ENCODE peak calls at places on chromosomes 2 and 18, in five cellular contexts. M, I, R, Q and O are unnamed samples.

GRCh38 chr2:15673919-15674636 is 82.4 kb downstream of the DDX1 start:
- DNase-seq in M (no peak), I (peak; percentile 37), R (no peak), Q (no peak), O (peak; percentile 72)

GRCh38 chr2:74741076-74741460 is 87.0 kb downstream of the SEMA4F start:
- DNase-seq in M (no peak), I (no peak), R (peak; percentile 27), Q (no peak), O (no peak)

GRCh38 chr2:185201063-185201462 is 537.5 kb upstream of the FSIP2 start:
- DNase-seq in M (no peak), I (no peak), R (no peak), Q (no peak), O (no peak)

GRCh38 chr2:32250290-32250689 is 14.4 kb downstream of the NLRC4 start:
- DNase-seq in M (no peak), I (no peak), R (no peak), Q (no peak), O (no peak)

GRCh38 chr2:61247204-61247812 is 85.3 kb downstream of the C2orf74 start:
- DNase-seq in M (no peak), I (peak; percentile 15), R (no peak), Q (peak; percentile 56), O (no peak)

GRCh38 chr18:23177433-23178072 is 42.3 kb downstream of the CABLES1 start:
- DNase-seq in M (no peak), I (no peak), R (no peak), Q (no peak), O (no peak)

GRCh38 chr2:72991980-72992733 is 74.8 kb downstream of the EMX1 start:
- DNase-seq in M (peak; percentile 11), I (no peak), R (no peak), Q (no peak), O (no peak)

GRCh38 chr18:36640005-36640952 is 188.5 kb downstream of the TPGS2 start:
- DNase-seq in M (no peak), I (no peak), R (no peak), Q (no peak), O (no peak)

GRCh38 chr2:240847817-240848216 is 20.8 kb upstream of the AGXT start:
- DNase-seq in M (no peak), I (no peak), R (no peak), Q (no peak), O (no peak)

GRCh38 chr2:45651415-45652089 is at the start of gene PRKCE:
- DNase-seq in M (peak; percentile 61), I (peak; percentile 17), R (peak; percentile 68), Q (no peak), O (no peak)

GRCh38 chr18:12085786-12086185 is 7.9 kb upstream of the ANKRD62 start:
- DNase-seq in M (no peak), I (no peak), R (no peak), Q (no peak), O (no peak)

GRCh38 chr18:7524786-7525185 is 42.3 kb upstream of the PTPRM start:
- DNase-seq in M (no peak), I (peak; percentile 28), R (no peak), Q (no peak), O (no peak)
- H3K4me3 ChIP-seq in M (no peak overlapping the region), I (no peak overlapping the region), R (no peak overlapping the region), Q (no peak overlapping the region), O (no peak overlapping the region)

GRCh38 chr18:48013162-48013561 is 82.7 kb upstream of the SMAD2 start:
- DNase-seq in M (no peak), I (no peak), R (no peak), Q (no peak), O (no peak)
- H3K27me3 ChIP-seq in M (no peaks in the 10 kb centered on the region), I (peaks cover 2% of the 10 kb centered on the region), R (no peaks in the 10 kb centered on the region), Q (peaks cover 15% of the 10 kb centered on the region), O (no peaks in the 10 kb centered on the region)

DNA sequence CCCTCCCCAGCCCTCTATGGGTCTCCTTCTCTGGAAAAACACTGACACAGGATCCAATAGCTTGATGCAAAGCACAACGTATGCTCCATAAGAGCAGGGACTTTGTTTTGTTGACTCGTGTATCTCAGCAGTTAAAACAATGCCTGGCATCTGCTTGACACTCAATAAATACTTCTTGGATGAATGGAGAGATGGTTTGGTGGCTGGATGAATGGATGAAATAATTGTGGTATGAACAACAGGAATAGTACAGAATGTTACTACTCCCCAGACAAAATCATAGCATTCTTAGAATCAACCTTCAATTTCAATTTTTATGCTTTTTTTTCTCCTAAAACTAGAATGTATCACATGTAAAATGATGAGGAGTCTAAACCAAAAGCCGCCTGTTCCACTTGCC is 57.4 kb downstream of the KCNE4 start:
- DNase-seq in M (no peak), I (peak; percentile 72), R (no peak), Q (peak; percentile 66), O (no peak)
- TF ChIP-seq CTCF in M (no peak), I (no peak), R (no peak), Q (no peak), O (no peak)

DNA sequence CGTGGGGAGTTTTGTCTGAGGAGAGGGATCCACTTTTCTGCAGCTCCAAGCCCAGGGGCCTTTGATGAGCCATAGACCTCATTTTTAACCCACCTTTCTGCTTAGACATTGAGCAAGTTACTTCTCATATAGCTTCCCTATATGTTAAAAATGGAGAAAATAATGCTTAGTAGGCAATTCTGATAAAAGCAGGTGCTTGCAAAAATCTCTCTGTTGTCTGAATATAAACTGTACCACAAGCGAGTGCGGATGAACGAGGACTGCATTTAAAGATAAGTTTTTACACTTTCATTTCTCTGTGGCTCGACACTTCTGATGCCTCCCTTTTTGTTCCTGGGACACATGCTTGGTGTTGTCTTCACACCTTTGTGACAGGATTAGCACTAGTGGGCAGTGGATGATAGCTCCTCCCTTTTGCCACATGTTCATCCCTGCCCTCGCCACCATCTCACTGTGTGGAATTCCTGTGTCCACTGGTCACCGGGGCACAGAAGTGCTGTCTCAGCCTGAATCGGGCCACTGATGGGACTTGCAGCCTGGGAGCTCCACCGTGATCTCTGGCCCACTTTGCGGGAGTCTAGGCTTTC is 1.6 kb downstream of the TYMS start:
- DNase-seq in M (no peak), I (no peak), R (no peak), Q (no peak), O (no peak)
- H3K4me3 ChIP-seq in M (peak overlapping the region; percentile 80), I (peak overlapping the region; percentile 84), R (no peak overlapping the region), Q (peak overlapping the region; percentile 65), O (peak overlapping the region; percentile 62)

GRCh38 chr18:77132369-77133050 is at the start of gene MBP:
- DNase-seq in M (peak; percentile 93), I (no peak), R (peak; percentile 92), Q (no peak), O (no peak)

GRCh38 chr18:77133920-77134496 is 1.4 kb upstream of the MBP start:
- DNase-seq in M (no peak), I (no peak), R (peak; percentile 51), Q (no peak), O (no peak)

GRCh38 chr18:77131652-77132368 is 773 bp downstream of the MBP start:
- DNase-seq in M (peak; percentile 65), I (no peak), R (peak; percentile 80), Q (no peak), O (no peak)

GRCh38 chr18:77134611-77135010 is 2.0 kb upstream of the MBP start:
- DNase-seq in M (no peak), I (no peak), R (no peak), Q (no peak), O (no peak)

DNA sequence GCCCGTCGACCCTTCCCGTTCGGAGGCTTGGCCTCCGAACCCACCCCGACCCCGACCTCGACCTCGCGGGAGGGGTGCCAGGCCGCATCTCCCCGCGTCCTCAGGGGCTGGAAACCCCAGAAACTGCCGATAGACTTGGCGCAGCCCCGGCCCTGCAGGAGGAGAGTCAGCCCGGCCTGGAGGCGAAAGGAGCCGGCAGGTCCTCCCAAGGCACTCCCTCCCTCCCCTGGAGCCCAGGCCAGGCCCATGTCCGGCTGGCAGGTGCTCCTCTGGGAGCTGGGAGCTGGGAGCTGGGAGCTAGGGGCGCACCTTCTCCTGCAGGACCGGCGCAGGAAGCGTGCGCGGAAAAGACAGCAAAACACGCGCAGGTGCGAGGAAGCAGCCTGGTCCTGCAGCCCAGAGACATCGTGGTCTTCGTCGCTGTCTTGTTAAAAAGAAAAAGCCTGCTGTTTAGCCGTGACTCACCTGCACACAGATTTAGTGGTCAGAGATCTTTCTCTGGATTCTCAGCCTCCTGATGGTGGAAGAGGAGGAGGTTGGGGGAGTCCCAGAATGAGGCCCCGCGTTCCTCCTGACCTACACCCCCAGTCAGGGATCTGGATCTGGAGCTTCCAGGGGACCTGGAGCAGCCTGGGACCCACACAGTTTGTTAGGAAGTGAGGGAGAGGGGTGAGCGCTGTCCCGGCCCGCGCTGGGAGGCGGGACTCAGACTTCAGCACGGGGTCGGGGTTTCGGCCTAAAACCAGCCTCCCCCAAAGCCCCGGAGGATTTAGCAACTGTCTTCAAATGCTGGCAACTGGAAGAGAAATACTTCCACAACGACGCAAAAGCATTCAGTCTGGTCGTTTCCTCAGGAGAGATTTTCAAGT is 702 bp upstream of the MBP start:
- DNase-seq in M (peak; percentile 75), I (no peak), R (peak; percentile 55), Q (no peak), O (no peak)
- H3K27me3 ChIP-seq in M (no peaks in the 10 kb centered on the region), I (no peaks in the 10 kb centered on the region), R (no peaks in the 10 kb centered on the region), Q (peaks cover 5% of the 10 kb centered on the region), O (no peaks in the 10 kb centered on the region)